ENCODE peak calls at places on chromosomes 2 and 18, in four cellular contexts. K, L, U and T are unnamed samples.

GRCh38 chr2:88615822-88616221 is 11.4 kb downstream of the EIF2AK3 start:
- DNase-seq in K (no peak), L (no peak), U (peak), T (peak)

GRCh38 chr2:75053484-75054112 is 95.2 kb downstream of the POLE4 start:
- DNase-seq in K (no peak), L (peak), U (peak), T (peak)

GRCh38 chr2:160308915-160309314 is 108.8 kb upstream of the ITGB6 start:
- DNase-seq in K (no peak), L (no peak), U (no peak), T (no peak)

GRCh38 chr18:22314406-22314805 is 103.3 kb downstream of the CTAGE1 start:
- DNase-seq in K (no peak), L (no peak), U (no peak), T (no peak)

GRCh38 chr2:239283961-239284801 is 116.6 kb downstream of the HDAC4 start:
- DNase-seq in K (peak), L (no peak), U (no peak), T (no peak)

GRCh38 chr2:150320623-150321022 is 166.8 kb downstream of the RND3 start:
- DNase-seq in K (no peak), L (no peak), U (no peak), T (no peak)

GRCh38 chr18:32549248-32549842 is 78.7 kb upstream of the GAREM1 start:
- DNase-seq in K (peak), L (peak), U (peak), T (peak)

GRCh38 chr2:217922101-217923006 is 80.4 kb downstream of the TNS1 start:
- DNase-seq in K (no peak), L (no peak), U (no peak), T (no peak)

GRCh38 chr2:25274868-25275574 is 66.7 kb downstream of the DNMT3A start:
- DNase-seq in K (no peak), L (peak), U (no peak), T (no peak)

GRCh38 chr2:188330316-188331053 is 38.8 kb downstream of the GULP1 start:
- DNase-seq in K (no peak), L (no peak), U (no peak), T (no peak)

GRCh38 chr18:74148543-74149070 is 284 bp downstream of the TIMM21 start:
- DNase-seq in K (no peak), L (no peak), U (no peak), T (no peak)

GRCh38 chr2:232018191-232018590 is 56.7 kb downstream of the DIS3L2 start:
- DNase-seq in K (no peak), L (no peak), U (no peak), T (no peak)

GRCh38 chr18:31680836-31681568 is 3.4 kb downstream of the B4GALT6 start:
- DNase-seq in K (no peak), L (peak), U (peak), T (peak)

GRCh38 chr2:120596990-120597594 is 138.6 kb upstream of the GLI2 start:
- DNase-seq in K (no peak), L (peak), U (no peak), T (no peak)

GRCh38 chr2:1503471-1504310 is 90.4 kb downstream of the TPO start:
- DNase-seq in K (no peak), L (no peak), U (no peak), T (no peak)

GRCh38 chr18:23542471-23542870 is 39.2 kb downstream of the RMC1 start:
- DNase-seq in K (no peak), L (no peak), U (no peak), T (no peak)

GRCh38 chr18:76977108-76977621 is 154.8 kb downstream of the ZNF236 start:
- DNase-seq in K (peak), L (no peak), U (no peak), T (no peak)

GRCh38 chr2:199589303-199589702 is 131.6 kb upstream of the SATB2 start:
- DNase-seq in K (no peak), L (no peak), U (no peak), T (no peak)

GRCh38 chr2:238924032-238924431 is 76.1 kb downstream of the TWIST2 start:
- DNase-seq in K (no peak), L (no peak), U (no peak), T (no peak)

GRCh38 chr18:44715245-44715644 is 34.6 kb downstream of the SETBP1 start:
- DNase-seq in K (no peak), L (no peak), U (no peak), T (no peak)

GRCh38 chr2:224841910-224842309 is 125.7 kb upstream of the CCDC195 start:
- DNase-seq in K (no peak), L (no peak), U (no peak), T (no peak)

GRCh38 chr2:241309684-241310117 is 5.8 kb downstream of the HDLBP start:
- DNase-seq in K (no peak), L (peak), U (peak), T (peak)

GRCh38 chr2:3209258-3209657 is 168.4 kb downstream of the EIPR1 start:
- DNase-seq in K (no peak), L (no peak), U (no peak), T (no peak)

GRCh38 chr18:23827681-23828080 is 138.4 kb downstream of the LAMA3 start:
- DNase-seq in K (no peak), L (no peak), U (no peak), T (no peak)

GRCh38 chr2:120161190-120161589 is 62.0 kb downstream of the TMEM185B start:
- DNase-seq in K (no peak), L (peak), U (no peak), T (no peak)

GRCh38 chr2:118784860-118785259 is 62.6 kb downstream of the EN1 start:
- DNase-seq in K (no peak), L (no peak), U (no peak), T (no peak)

GRCh38 chr2:216947055-216947454 is 87.2 kb upstream of the TNP1 start:
- DNase-seq in K (no peak), L (no peak), U (no peak), T (no peak)

GRCh38 chr2:180622122-180622918 is 358.1 kb upstream of the UBE2E3 start:
- DNase-seq in K (no peak), L (no peak), U (no peak), T (no peak)

GRCh38 chr18:35605686-35606417 is 24.3 kb downstream of the GALNT1 start:
- DNase-seq in K (no peak), L (peak), U (no peak), T (no peak)

GRCh38 chr18:54558609-54559585 is 32.1 kb upstream of the DYNAP start:
- DNase-seq in K (no peak), L (peak), U (peak), T (peak)

GRCh38 chr2:30367232-30368070 is 79.6 kb upstream of the LCLAT1 start:
- DNase-seq in K (no peak), L (no peak), U (no peak), T (no peak)

GRCh38 chr2:216242365-216242764 is 129.9 kb downstream of the MARCHF4 start:
- DNase-seq in K (no peak), L (no peak), U (no peak), T (no peak)

GRCh38 chr18:23069481-23069880 is 65.8 kb upstream of the CABLES1 start:
- DNase-seq in K (no peak), L (peak), U (no peak), T (no peak)

GRCh38 chr2:42810971-42811865 is 18.8 kb upstream of the HAAO start:
- DNase-seq in K (peak), L (peak), U (peak), T (peak)

GRCh38 chr2:133993160-133993559 is 260.7 kb upstream of the MGAT5 start:
- DNase-seq in K (no peak), L (no peak), U (no peak), T (no peak)

GRCh38 chr2:65856928-65857327 is 424.5 kb upstream of the SPRED2 start:
- DNase-seq in K (no peak), L (no peak), U (no peak), T (no peak)

GRCh38 chr2:27041708-27042107 is 8.9 kb downstream of the TMEM214 start:
- DNase-seq in K (no peak), L (no peak), U (no peak), T (peak)

GRCh38 chr18:3179430-3180089 is 40.2 kb downstream of the MYOM1 start:
- DNase-seq in K (no peak), L (peak), U (no peak), T (peak)

GRCh38 chr2:60370835-60371618 is 182.4 kb downstream of the BCL11A start:
- DNase-seq in K (no peak), L (no peak), U (no peak), T (no peak)

GRCh38 chr18:37341473-37342086 is 224.0 kb downstream of the CELF4 start:
- DNase-seq in K (no peak), L (no peak), U (no peak), T (no peak)

GRCh38 chr18:37339701-37340215 is 225.8 kb downstream of the CELF4 start:
- DNase-seq in K (no peak), L (no peak), U (no peak), T (no peak)

GRCh38 chr18:37346048-37346447 is 219.6 kb downstream of the CELF4 start:
- DNase-seq in K (no peak), L (peak), U (no peak), T (no peak)

GRCh38 chr18:37341016-37341415 is 224.6 kb downstream of the CELF4 start:
- DNase-seq in K (no peak), L (no peak), U (no peak), T (no peak)

DNA sequence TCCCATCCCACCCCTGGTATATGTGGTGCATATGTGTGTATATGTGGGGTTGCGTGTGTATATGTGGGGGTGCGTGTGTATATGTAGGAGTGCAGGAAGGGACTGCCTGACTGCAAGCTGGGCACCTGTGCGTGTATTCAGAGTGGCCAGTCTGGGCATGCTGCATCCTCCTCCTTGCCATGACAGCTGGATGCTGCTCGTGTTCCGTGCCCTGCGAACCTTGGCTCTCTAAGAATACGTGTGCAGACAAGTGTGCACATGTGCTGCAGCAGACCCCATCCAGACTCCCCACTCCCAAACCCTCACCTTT is 222.1 kb downstream of the CELF4 start:
- DNase-seq in K (no peak), L (no peak), U (no peak), T (no peak)
- TF ChIP-seq CTCF in K (no peak), L (no peak), U (no peak), T (no peak)

GRCh38 chr2:97740590-97741182 is 27.3 kb downstream of the ZAP70 start:
- DNase-seq in K (peak), L (peak), U (peak), T (peak)
- TF ChIP-seq CTCF in K (peak), L (peak), U (peak), T (peak)

GRCh38 chr2:163132850-163133249 is 294.3 kb upstream of the KCNH7 start:
- DNase-seq in K (no peak), L (peak), U (peak), T (no peak)
- TF ChIP-seq CTCF in K (no peak), L (no peak), U (peak), T (peak)

GRCh38 chr2:233352141-233352842 is 2.0 kb upstream of the DGKD start:
- DNase-seq in K (no peak), L (no peak), U (no peak), T (no peak)

GRCh38 chr2:233351423-233351822 is 2.9 kb upstream of the DGKD start:
- DNase-seq in K (no peak), L (peak), U (no peak), T (no peak)

GRCh38 chr2:233353101-233353768 is 1.1 kb upstream of the DGKD start:
- DNase-seq in K (peak), L (no peak), U (no peak), T (peak)

GRCh38 chr2:233349005-233349998 is 5.0 kb upstream of the DGKD start:
- DNase-seq in K (peak), L (peak), U (peak), T (peak)

GRCh38 chr2:233350708-233351107 is 3.6 kb upstream of the DGKD start:
- DNase-seq in K (no peak), L (peak), U (no peak), T (no peak)
- TF ChIP-seq CTCF in K (no peak), L (no peak), U (no peak), T (no peak)

GRCh38 chr2:194870974-194871535 is 786.0 kb upstream of the SLC39A10 start:
- DNase-seq in K (no peak), L (no peak), U (no peak), T (no peak)

GRCh38 chr2:194867328-194867727 is 789.7 kb upstream of the SLC39A10 start:
- DNase-seq in K (no peak), L (peak), U (peak), T (no peak)
- TF ChIP-seq CTCF in K (no peak), L (peak), U (peak), T (no peak)

DNA sequence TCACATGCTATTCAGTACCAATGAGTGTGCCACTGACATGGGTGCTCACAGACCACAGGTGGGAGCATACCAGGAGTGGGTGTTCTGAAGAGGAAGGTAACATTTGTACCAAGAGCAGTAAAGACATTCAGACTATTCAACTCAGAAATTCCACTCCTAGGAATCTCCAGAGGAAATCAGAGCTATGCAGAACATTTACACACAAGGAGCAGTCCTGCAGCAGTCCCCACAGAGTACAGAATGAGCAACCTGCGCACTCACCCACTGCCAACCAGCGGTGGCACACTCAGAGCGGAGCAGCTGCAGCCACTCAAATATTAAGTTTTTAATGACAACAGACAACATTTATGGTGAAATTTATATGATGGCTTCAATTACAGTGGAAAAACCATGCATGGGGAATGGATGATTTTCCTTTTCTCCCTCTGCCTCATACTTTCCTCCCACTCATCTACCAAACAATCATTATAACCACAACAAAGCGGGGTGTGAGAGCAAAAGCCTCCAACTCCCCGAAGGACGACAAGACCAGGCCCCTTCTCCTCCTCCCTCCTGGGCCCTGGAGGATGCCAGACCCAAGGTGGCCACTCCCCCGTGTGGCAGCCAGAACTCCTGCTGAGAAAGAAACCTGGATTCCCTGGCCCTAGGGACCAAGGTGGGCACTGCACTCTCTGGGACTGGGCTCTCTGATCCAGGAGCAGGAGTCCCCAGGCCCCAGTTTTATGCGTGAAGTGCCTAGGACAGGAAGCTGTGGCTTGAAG is 5.4 kb downstream of the HS6ST1 start:
- DNase-seq in K (peak), L (peak), U (no peak), T (no peak)
- TF ChIP-seq CTCF in K (no peak), L (peak), U (no peak), T (no peak)

GRCh38 chr2:139478191-139478914 is 698.2 kb upstream of the NXPH2 start:
- DNase-seq in K (no peak), L (no peak), U (no peak), T (no peak)
- TF ChIP-seq CTCF in K (no peak), L (no peak), U (no peak), T (no peak)

GRCh38 chr18:14769381-14769780 is 21.4 kb downstream of the ANKRD30B start:
- DNase-seq in K (no peak), L (no peak), U (no peak), T (no peak)

GRCh38 chr18:14768241-14768640 is 20.3 kb downstream of the ANKRD30B start:
- DNase-seq in K (no peak), L (no peak), U (no peak), T (no peak)

DNA sequence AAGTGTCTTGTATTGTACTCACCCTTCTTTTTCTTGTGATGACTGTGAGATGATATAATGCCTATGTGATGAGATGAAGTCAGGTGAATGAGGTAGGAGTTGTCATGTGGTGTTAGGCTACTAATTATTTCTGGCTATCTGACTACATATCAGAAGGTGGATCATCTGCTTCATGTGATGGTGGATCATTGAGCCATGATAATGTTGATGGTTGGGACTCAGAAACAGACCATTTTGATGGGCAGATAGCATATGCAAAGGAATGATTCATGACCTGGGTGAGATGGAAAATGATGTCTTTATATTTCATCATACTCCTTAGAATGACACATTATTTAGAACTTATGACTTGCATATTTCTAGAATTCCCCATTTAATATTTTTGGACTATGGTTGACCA is 19.5 kb downstream of the ANKRD30B start:
- DNase-seq in K (no peak), L (no peak), U (no peak), T (no peak)
- TF ChIP-seq CTCF in K (no peak), L (no peak), U (no peak), T (no peak)

GRCh38 chr2:152407806-152408205 is 72.8 kb downstream of the FMNL2 start:
- DNase-seq in K (no peak), L (no peak), U (no peak), T (no peak)

GRCh38 chr2:152406119-152406835 is 71.3 kb downstream of the FMNL2 start:
- DNase-seq in K (no peak), L (no peak), U (no peak), T (peak)

GRCh38 chr2:152406836-152407161 is 71.8 kb downstream of the FMNL2 start:
- DNase-seq in K (no peak), L (no peak), U (no peak), T (no peak)

GRCh38 chr2:152408260-152408659 is 73.3 kb downstream of the FMNL2 start:
- DNase-seq in K (no peak), L (no peak), U (no peak), T (no peak)

GRCh38 chr2:152407204-152407721 is 72.3 kb downstream of the FMNL2 start:
- DNase-seq in K (peak), L (no peak), U (peak), T (peak)
- TF ChIP-seq CTCF in K (no peak), L (no peak), U (no peak), T (no peak)

DNA sequence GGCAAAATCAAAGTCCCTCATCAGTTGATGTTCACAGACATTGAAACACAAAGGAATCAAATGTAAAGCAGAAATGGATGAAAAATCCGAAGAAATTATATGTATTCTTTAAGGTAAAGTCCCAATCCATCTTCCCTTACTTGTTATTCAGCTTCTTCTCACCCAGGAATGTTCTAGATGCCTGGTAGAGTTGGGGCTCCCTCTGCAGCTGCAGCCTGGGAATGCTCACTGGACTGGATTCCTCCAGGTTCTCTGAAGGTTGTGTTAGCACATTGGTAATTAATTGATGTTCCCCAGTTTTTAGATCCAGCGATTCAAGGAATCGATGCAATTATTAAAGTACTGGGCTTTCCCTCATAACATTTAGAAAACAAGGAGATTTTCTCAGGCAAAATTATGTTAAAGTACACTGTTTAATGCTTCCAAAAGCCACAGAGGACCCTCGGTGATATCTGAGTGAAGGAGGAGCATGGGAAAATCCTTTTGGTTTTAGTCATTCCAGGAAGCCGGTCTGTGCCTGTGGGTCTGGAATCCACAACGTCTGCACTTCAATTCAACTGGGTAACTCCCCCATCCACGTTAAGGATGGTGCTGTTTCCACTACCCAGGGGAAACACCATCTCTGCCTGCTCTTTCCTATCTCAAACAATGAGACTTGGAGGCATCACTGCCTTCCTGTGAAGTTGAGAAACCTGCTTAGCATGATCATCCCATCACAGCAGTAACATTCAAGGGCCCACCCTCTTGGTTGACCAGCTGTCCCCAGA is 22.0 kb downstream of the NTSR2 start:
- DNase-seq in K (no peak), L (no peak), U (no peak), T (no peak)
- TF ChIP-seq CTCF in K (no peak), L (no peak), U (no peak), T (no peak)